ENCODE peak calls at places on chromosome 3, in seven cellular contexts. I, Y, C, X, V, F and L are unnamed samples.

GRCh38 chr3:12317914-12318313 is 29.0 kb downstream of the PPARG start:
- DNase-seq in I (no peak), Y (no peak), C (no peak), X (no peak), V (no peak), F (no peak), L (no peak)

GRCh38 chr3:106030620-106030945 is 161.8 kb upstream of the CBLB start:
- DNase-seq in I (no peak), Y (no peak), C (no peak), X (no peak), V (no peak), F (no peak), L (no peak)

GRCh38 chr3:196559826-196560225 is 8.5 kb downstream of the WDR53 start:
- DNase-seq in I (no peak), Y (no peak), C (no peak), X (no peak), V (no peak), F (no peak), L (no peak)

GRCh38 chr3:182382112-182382857 is 411.0 kb upstream of the ATP11B start:
- DNase-seq in I (no peak), Y (no peak), C (no peak), X (no peak), V (no peak), F (no peak), L (no peak)

GRCh38 chr3:144923051-144923450 is 951.4 kb downstream of the DIPK2A start:
- DNase-seq in I (no peak), Y (no peak), C (no peak), X (no peak), V (no peak), F (no peak), L (no peak)

GRCh38 chr3:14574183-14574582 is 34.0 kb upstream of the GRIP2 start:
- DNase-seq in I (no peak), Y (no peak), C (no peak), X (no peak), V (no peak), F (no peak), L (no peak)

GRCh38 chr3:130941793-130942192 is 47.9 kb downstream of the ATP2C1 start:
- DNase-seq in I (no peak), Y (no peak), C (no peak), X (no peak), V (no peak), F (no peak), L (no peak)

GRCh38 chr3:123347691-123348264 is 101.1 kb downstream of the ADCY5 start:
- DNase-seq in I (no peak), Y (no peak), C (no peak), X (no peak), V (peak; percentile 28), F (no peak), L (peak; percentile 42)

GRCh38 chr3:114565201-114565600 is 271.4 kb downstream of the TIGIT start:
- DNase-seq in I (no peak), Y (no peak), C (no peak), X (no peak), V (no peak), F (peak; percentile 10), L (peak; percentile 41)

GRCh38 chr3:114487502-114487901 is 193.7 kb downstream of the TIGIT start:
- DNase-seq in I (no peak), Y (no peak), C (no peak), X (no peak), V (no peak), F (no peak), L (no peak)

GRCh38 chr3:121739902-121740301 is 9.6 kb downstream of the GOLGB1 start:
- DNase-seq in I (no peak), Y (no peak), C (no peak), X (no peak), V (no peak), F (no peak), L (no peak)

GRCh38 chr3:27632431-27633223 is 89.5 kb downstream of the EOMES start:
- DNase-seq in I (peak; percentile 45), Y (peak; percentile 53), C (peak; percentile 14), X (no peak), V (peak; percentile 74), F (peak; percentile 48), L (no peak)

DNA sequence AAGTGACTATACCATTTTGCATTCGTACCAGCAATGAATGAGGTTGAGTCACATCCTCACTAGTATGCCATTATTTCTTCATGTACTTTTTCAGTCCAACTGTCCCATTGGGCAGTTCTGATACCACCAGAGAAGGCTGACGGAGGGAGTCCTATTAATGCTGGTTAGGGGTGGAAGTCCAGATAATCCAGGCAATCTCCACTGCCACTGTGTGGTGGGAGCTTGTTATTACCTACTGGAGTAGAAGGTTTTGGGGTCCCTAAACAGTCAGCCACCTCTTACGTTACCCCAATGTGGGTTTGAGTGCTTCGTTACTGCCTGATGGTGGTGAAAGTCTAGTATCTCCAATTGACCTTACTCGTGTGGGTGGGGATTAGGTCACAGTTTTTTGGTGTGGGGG is 210.8 kb downstream of the DOCK3 start:
- DNase-seq in I (no peak), Y (no peak), C (no peak), X (no peak), V (no peak), F (no peak), L (no peak)
- TF ChIP-seq POLR2A in I (no peak), Y (no peak), C (no peak), X (no peak), V (no peak), F (no peak), L (no peak)

DNA sequence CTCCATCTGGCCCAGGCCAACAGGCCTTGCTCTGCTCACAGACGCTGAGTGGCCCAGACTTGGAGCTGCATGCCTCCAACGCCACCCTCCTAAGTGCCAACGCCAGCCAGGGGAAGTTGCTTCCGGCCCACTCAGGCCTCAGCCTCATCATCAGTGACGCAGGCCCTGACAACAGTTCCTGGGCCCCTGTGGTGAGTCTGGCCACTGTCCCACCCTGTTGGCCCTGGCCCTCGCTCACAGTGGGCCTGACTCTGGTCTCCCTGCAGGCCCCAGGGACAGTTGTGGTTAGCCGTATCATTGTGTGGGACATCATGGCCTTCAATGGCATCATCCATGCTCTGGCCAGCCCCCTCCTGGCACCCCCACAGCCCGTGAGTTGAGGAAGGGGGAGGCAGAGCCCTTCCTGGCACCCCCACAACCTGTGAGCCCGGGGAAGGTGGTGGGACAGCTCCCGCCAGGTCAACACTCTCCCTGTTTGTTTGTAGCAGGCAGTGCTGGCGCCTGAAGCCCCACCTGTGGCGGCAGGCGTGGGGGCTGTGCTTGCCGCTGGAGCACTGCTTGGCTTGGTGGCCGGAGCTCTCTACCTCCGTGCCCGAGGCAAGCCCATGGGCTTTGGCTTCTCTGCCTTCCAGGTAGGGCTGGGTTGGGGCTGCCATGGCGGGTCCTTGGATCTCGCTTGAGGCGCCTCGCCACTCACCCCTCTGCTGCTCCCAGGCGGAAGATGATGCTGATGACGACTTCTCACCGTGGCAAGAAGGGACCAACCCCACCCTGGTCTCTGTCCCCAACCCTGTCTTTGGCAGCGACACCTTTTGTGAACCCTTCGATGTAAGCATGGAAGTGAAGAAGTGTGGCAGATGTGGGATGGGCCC is 10.0 kb downstream of the NT5DC2 start:
- DNase-seq in I (no peak), Y (no peak), C (peak; percentile 11), X (no peak), V (peak; percentile 33), F (no peak), L (no peak)
- TF ChIP-seq POLR2A in I (no peak), Y (no peak), C (no peak), X (no peak), V (no peak), F (no peak), L (no peak)

GRCh38 chr3:136249091-136249490 is 1.0 kb upstream of the PCCB start:
- DNase-seq in I (no peak), Y (no peak), C (no peak), X (no peak), V (no peak), F (no peak), L (no peak)

GRCh38 chr3:136249593-136250225 is 431 bp upstream of the PCCB start:
- DNase-seq in I (no peak), Y (no peak), C (no peak), X (no peak), V (peak; percentile 35), F (no peak), L (no peak)

GRCh38 chr3:136250862-136251460 is 821 bp downstream of the PCCB start:
- DNase-seq in I (peak; percentile 15), Y (peak; percentile 65), C (peak; percentile 23), X (no peak), V (peak; percentile 76), F (peak; percentile 69), L (peak; percentile 37)

GRCh38 chr3:136251511-136251910 is 1.4 kb downstream of the PCCB start:
- DNase-seq in I (no peak), Y (no peak), C (no peak), X (no peak), V (no peak), F (no peak), L (no peak)

GRCh38 chr3:136250226-136250861 is at the start of gene PCCB:
- DNase-seq in I (peak; percentile 85), Y (peak; percentile 96), C (peak; percentile 84), X (peak; percentile 90), V (peak; percentile 96), F (peak; percentile 96), L (peak; percentile 94)
- TF ChIP-seq POLR2A in I (peak; percentile 53), Y (no peak), C (peak; percentile 68), X (peak; percentile 59), V (peak; percentile 63), F (peak; percentile 73), L (no peak)

DNA sequence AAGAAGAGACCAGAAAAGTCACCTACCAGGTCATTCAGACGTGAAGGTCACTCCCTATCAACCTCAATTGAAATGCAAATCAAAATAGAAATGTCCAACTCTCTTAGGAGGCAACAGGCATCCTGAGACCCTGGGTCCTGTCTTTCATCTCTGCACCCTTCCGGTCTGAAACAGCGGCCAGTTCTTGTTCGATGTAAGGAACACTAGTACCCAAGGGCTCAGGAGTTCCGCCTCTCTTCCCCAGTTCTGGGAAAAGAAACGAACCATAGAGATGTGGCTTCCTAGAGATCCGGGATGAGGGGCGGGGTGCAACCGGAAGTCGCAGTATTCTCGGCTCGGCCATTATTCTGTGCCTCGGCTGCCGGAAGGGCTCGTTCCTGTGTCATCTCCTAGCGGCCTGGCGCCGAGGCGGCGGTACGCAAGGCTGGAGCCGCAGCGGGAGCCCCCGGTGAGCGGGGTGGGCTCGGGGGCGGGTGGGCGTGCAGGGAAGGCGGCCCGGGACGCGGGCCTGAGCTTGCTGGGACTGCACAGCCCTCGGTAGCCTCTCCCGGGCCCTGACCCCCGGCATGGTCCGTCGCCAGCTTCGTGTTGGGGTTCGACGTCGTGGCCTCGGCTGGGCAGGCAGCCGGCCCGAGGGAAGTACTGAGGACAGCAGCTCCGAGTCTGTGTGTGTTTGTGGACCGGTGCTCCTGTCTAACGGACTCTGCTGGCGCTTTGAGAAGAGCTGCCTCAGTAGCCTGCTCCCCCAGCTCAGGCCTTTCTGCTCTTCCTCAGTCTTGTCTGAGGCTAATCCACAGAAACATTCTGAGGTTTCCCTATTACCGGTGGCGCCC is at the start of gene ZNF197:
- DNase-seq in I (peak; percentile 52), Y (peak; percentile 82), C (peak; percentile 59), X (peak; percentile 90), V (peak; percentile 85), F (peak; percentile 87), L (peak; percentile 78)
- TF ChIP-seq POLR2A in I (peak; percentile 70), Y (no peak), C (no peak), X (peak; percentile 78), V (no peak), F (peak; percentile 52), L (no peak)

DNA sequence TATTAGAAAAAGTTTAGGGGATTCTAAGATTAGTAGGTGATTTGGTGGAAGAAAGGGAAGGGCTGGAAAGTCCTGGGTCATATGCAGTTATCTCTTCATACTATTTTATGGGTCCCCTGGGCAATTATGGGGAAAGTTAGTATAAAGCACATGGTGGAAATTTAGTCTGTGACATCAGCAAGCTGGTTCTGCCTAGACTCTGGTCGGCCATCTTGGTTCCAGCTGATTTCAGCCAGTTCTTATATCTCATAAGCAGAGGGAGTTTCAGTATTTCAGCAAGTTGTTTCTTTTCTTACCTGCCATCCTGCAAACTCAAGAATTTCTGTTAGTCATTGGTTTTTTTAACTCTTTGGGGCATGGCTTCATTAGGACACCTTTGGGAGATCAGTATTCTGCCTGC is 1.0 kb upstream of the LYZL4 start:
- DNase-seq in I (no peak), Y (no peak), C (no peak), X (no peak), V (no peak), F (no peak), L (no peak)
- TF ChIP-seq POLR2A in I (no peak), Y (no peak), C (no peak), X (no peak), V (no peak), F (no peak), L (no peak)